ENCODE peak calls at places on chromosome 15, in seven cellular contexts. One of them, this sample, is unnamed. For H3K4me1, the result is how much of the 10 kb centered on the place peaks cover.

GRCh38 chr15:69469467-69470191 is 17.0 kb downstream of the RPLP1 start:
- DNase-seq in heart right ventricle: no peak
- DNase-seq in MM.1S: no peak
- DNase-seq in tibial artery: peak
- DNase-seq in right lobe of liver: no peak
- DNase-seq in astrocyte: peak
- DNase-seq in heart left ventricle: no peak
- DNase-seq in this sample: no peak

GRCh38 chr15:93081399-93081798 is 7.6 kb downstream of the RGMA start:
- DNase-seq in tibial artery: peak
- DNase-seq in MM.1S: no peak
- DNase-seq in right lobe of liver: no peak
- DNase-seq in heart left ventricle: no peak
- DNase-seq in astrocyte: no peak
- DNase-seq in heart right ventricle: no peak
- DNase-seq in this sample: no peak

GRCh38 chr15:28886431-28887343 is 913 bp downstream of the APBA2 start:
- DNase-seq in MM.1S: no peak
- DNase-seq in heart left ventricle: no peak
- DNase-seq in tibial artery: no peak
- DNase-seq in right lobe of liver: peak
- DNase-seq in heart right ventricle: no peak
- DNase-seq in astrocyte: no peak
- DNase-seq in this sample: no peak

GRCh38 chr15:30885814-30886213 is 17.9 kb upstream of the FAN1 start:
- DNase-seq in right lobe of liver: no peak
- DNase-seq in heart right ventricle: no peak
- DNase-seq in heart left ventricle: no peak
- DNase-seq in tibial artery: no peak
- DNase-seq in astrocyte: no peak
- DNase-seq in MM.1S: no peak
- DNase-seq in this sample: no peak

GRCh38 chr15:82126346-82126745 is 80.5 kb upstream of the MEX3B start:
- DNase-seq in heart right ventricle: no peak
- DNase-seq in right lobe of liver: no peak
- DNase-seq in heart left ventricle: no peak
- DNase-seq in MM.1S: no peak
- DNase-seq in tibial artery: no peak
- DNase-seq in astrocyte: no peak
- DNase-seq in this sample: no peak

GRCh38 chr15:64747578-64747977 is 27.8 kb downstream of the RBPMS2 start:
- DNase-seq in heart right ventricle: no peak
- DNase-seq in astrocyte: no peak
- DNase-seq in MM.1S: no peak
- DNase-seq in heart left ventricle: no peak
- DNase-seq in tibial artery: no peak
- DNase-seq in right lobe of liver: no peak
- DNase-seq in this sample: no peak

GRCh38 chr15:92801412-92801773 is 98.7 kb upstream of the CHD2 start:
- DNase-seq in astrocyte: peak
- DNase-seq in right lobe of liver: no peak
- DNase-seq in MM.1S: no peak
- DNase-seq in tibial artery: no peak
- DNase-seq in heart left ventricle: no peak
- DNase-seq in heart right ventricle: no peak
- DNase-seq in this sample: no peak

GRCh38 chr15:40016224-40016865 is 22.6 kb downstream of the SRP14 start:
- DNase-seq in right lobe of liver: no peak
- DNase-seq in tibial artery: no peak
- DNase-seq in heart left ventricle: no peak
- DNase-seq in MM.1S: no peak
- DNase-seq in heart right ventricle: no peak
- DNase-seq in astrocyte: peak
- DNase-seq in this sample: no peak

GRCh38 chr15:67109141-67110034 is 44.0 kb downstream of the SMAD3 start:
- DNase-seq in right lobe of liver: peak
- DNase-seq in astrocyte: peak
- DNase-seq in MM.1S: no peak
- DNase-seq in heart left ventricle: peak
- DNase-seq in heart right ventricle: peak
- DNase-seq in tibial artery: peak
- DNase-seq in this sample: no peak

GRCh38 chr15:64453689-64454037 is 6.7 kb upstream of the ZNF609 start:
- DNase-seq in astrocyte: no peak
- DNase-seq in tibial artery: no peak
- DNase-seq in MM.1S: no peak
- DNase-seq in right lobe of liver: no peak
- DNase-seq in heart left ventricle: no peak
- DNase-seq in heart right ventricle: no peak
- DNase-seq in this sample: no peak

GRCh38 chr15:67878647-67879293 is 38.9 kb upstream of the RNU6-1 start:
- DNase-seq in tibial artery: no peak
- DNase-seq in right lobe of liver: no peak
- DNase-seq in MM.1S: no peak
- DNase-seq in heart left ventricle: no peak
- DNase-seq in heart right ventricle: no peak
- DNase-seq in astrocyte: no peak
- DNase-seq in this sample: peak

GRCh38 chr15:83504365-83504764 is 57.2 kb downstream of the SH3GL3 start:
- DNase-seq in right lobe of liver: no peak
- DNase-seq in tibial artery: no peak
- DNase-seq in MM.1S: no peak
- DNase-seq in heart right ventricle: no peak
- DNase-seq in heart left ventricle: no peak
- DNase-seq in astrocyte: no peak
- DNase-seq in this sample: no peak

GRCh38 chr15:82047493-82048446 is 2.0 kb upstream of the MEX3B start:
- DNase-seq in heart right ventricle: no peak
- DNase-seq in astrocyte: peak
- DNase-seq in tibial artery: no peak
- DNase-seq in MM.1S: no peak
- DNase-seq in right lobe of liver: no peak
- DNase-seq in heart left ventricle: no peak
- DNase-seq in this sample: no peak

GRCh38 chr15:74179101-74179841 is 5.8 kb downstream of the ISLR start:
- DNase-seq in heart left ventricle: peak
- DNase-seq in MM.1S: no peak
- DNase-seq in right lobe of liver: no peak
- DNase-seq in heart right ventricle: peak
- DNase-seq in tibial artery: peak
- DNase-seq in astrocyte: peak
- DNase-seq in this sample: no peak

GRCh38 chr15:63436872-63437375 is 55.3 kb upstream of the CA12 start:
- DNase-seq in heart right ventricle: peak
- DNase-seq in astrocyte: peak
- DNase-seq in heart left ventricle: peak
- DNase-seq in tibial artery: peak
- DNase-seq in MM.1S: peak
- DNase-seq in right lobe of liver: peak
- DNase-seq in this sample: peak

GRCh38 chr15:32844118-32844711 is 126.4 kb downstream of the GREM1 start:
- DNase-seq in astrocyte: no peak
- DNase-seq in MM.1S: peak
- DNase-seq in right lobe of liver: no peak
- DNase-seq in heart right ventricle: no peak
- DNase-seq in heart left ventricle: no peak
- DNase-seq in tibial artery: no peak
- DNase-seq in this sample: no peak

GRCh38 chr15:33215941-33216872 is 21.7 kb upstream of the FMN1 start:
- DNase-seq in heart left ventricle: no peak
- DNase-seq in astrocyte: no peak
- DNase-seq in tibial artery: no peak
- DNase-seq in MM.1S: peak
- DNase-seq in heart right ventricle: no peak
- DNase-seq in right lobe of liver: no peak
- DNase-seq in this sample: peak

GRCh38 chr15:79092382-79092781 is 1.8 kb upstream of the RASGRF1 start:
- DNase-seq in right lobe of liver: no peak
- DNase-seq in astrocyte: no peak
- DNase-seq in heart left ventricle: no peak
- DNase-seq in tibial artery: no peak
- DNase-seq in heart right ventricle: no peak
- DNase-seq in MM.1S: no peak
- DNase-seq in this sample: no peak

GRCh38 chr15:75694241-75695182 is 18.1 kb downstream of the CSPG4 start:
- DNase-seq in tibial artery: peak
- DNase-seq in astrocyte: peak
- DNase-seq in heart left ventricle: peak
- DNase-seq in right lobe of liver: peak
- DNase-seq in MM.1S: no peak
- DNase-seq in heart right ventricle: peak
- DNase-seq in this sample: peak

GRCh38 chr15:80351211-80351610 is 53.0 kb upstream of the ARNT2 start:
- DNase-seq in MM.1S: no peak
- DNase-seq in heart left ventricle: no peak
- DNase-seq in tibial artery: no peak
- DNase-seq in astrocyte: no peak
- DNase-seq in heart right ventricle: no peak
- DNase-seq in right lobe of liver: no peak
- DNase-seq in this sample: no peak

GRCh38 chr15:68252925-68253534 is 23.5 kb upstream of the CLN6 start:
- DNase-seq in MM.1S: peak
- DNase-seq in heart left ventricle: no peak
- DNase-seq in right lobe of liver: no peak
- DNase-seq in heart right ventricle: no peak
- DNase-seq in tibial artery: no peak
- DNase-seq in astrocyte: peak
- DNase-seq in this sample: no peak

GRCh38 chr15:77495806-77496589 is 75.3 kb downstream of the HMG20A start:
- DNase-seq in MM.1S: no peak
- DNase-seq in astrocyte: no peak
- DNase-seq in right lobe of liver: no peak
- DNase-seq in heart left ventricle: peak
- DNase-seq in heart right ventricle: no peak
- DNase-seq in tibial artery: peak
- DNase-seq in this sample: no peak

GRCh38 chr15:83205725-83206324 is 1.8 kb downstream of the HDGFL3 start:
- DNase-seq in tibial artery: no peak
- DNase-seq in heart left ventricle: no peak
- DNase-seq in MM.1S: no peak
- DNase-seq in heart right ventricle: no peak
- DNase-seq in right lobe of liver: no peak
- DNase-seq in astrocyte: peak
- DNase-seq in this sample: no peak

GRCh38 chr15:90598053-90598577 is 68.4 kb downstream of the CRTC3 start:
- DNase-seq in MM.1S: no peak
- DNase-seq in astrocyte: no peak
- DNase-seq in heart left ventricle: peak
- DNase-seq in heart right ventricle: peak
- DNase-seq in tibial artery: peak
- DNase-seq in right lobe of liver: peak
- DNase-seq in this sample: no peak
- H3K4me1 ChIP-seq in MM.1S: under half
- H3K4me1 ChIP-seq in astrocyte: under half
- H3K4me1 ChIP-seq in heart left ventricle: under half
- H3K4me1 ChIP-seq in heart right ventricle: under half
- H3K4me1 ChIP-seq in tibial artery: half or more
- H3K4me1 ChIP-seq in right lobe of liver: under half
- H3K4me1 ChIP-seq in this sample: under half

DNA sequence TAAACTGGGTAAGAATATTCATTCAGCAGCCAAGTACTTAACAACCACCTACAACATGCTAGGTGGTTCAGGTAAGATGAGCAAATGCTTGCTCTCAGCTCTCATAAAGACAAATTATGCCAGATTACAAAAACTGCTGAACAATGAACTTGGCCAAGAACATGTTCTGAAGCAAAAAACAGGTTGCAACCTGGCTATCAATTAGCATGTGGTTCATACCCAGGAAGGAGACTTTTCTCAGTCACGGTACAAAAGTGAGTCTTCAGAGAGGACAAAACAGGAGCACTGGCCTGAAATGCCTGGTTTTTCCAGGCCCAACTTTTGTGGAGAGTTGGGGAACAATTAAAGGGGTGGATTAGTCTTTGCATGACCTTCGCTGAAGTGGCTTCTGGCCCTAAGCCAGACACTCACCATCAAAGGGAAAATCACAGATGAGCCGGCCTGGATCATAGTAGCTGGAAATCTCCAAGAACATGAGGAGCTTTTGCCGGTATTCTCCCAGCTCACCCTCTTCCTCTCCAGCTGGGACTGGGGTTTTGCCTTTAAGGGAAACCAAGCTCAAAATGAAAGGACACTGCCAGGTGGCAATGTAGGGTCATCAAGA is 7.6 kb upstream of the PLA2G4F start:
- DNase-seq in heart left ventricle: no peak
- DNase-seq in right lobe of liver: no peak
- DNase-seq in MM.1S: no peak
- DNase-seq in heart right ventricle: no peak
- DNase-seq in tibial artery: peak
- DNase-seq in astrocyte: no peak
- DNase-seq in this sample: no peak
- H3K27ac ChIP-seq in heart left ventricle: no peak
- H3K27ac ChIP-seq in right lobe of liver: no peak
- H3K27ac ChIP-seq in MM.1S: no peak
- H3K27ac ChIP-seq in heart right ventricle: no peak
- H3K27ac ChIP-seq in tibial artery: no peak
- H3K27ac ChIP-seq in astrocyte: no peak
- H3K27ac ChIP-seq in this sample: no peak

DNA sequence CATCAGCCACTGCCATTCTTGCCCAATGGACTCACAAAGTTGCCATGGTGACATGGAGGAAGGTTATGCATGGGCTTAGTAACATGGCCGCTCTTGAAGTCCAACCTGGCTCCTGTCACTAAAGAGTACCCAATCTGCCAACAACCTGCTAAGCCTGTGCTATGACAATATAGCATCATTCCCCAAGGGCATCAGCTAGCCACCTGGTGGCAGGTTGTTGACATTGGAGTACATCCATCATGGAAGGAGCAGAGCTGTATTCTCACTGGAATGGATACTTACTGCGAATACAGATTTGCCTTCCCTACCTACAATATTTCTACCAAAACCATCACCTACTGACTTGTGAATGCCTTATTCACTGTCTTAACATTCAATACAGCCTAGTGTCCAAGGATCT is 138.9 kb upstream of the RORA start:
- DNase-seq in tibial artery: no peak
- DNase-seq in MM.1S: no peak
- DNase-seq in right lobe of liver: no peak
- DNase-seq in heart left ventricle: no peak
- DNase-seq in heart right ventricle: no peak
- DNase-seq in astrocyte: no peak
- DNase-seq in this sample: no peak
- TF ChIP-seq CTCF in tibial artery: no peak
- TF ChIP-seq CTCF in MM.1S: no peak
- TF ChIP-seq CTCF in right lobe of liver: peak
- TF ChIP-seq CTCF in heart left ventricle: no peak
- TF ChIP-seq CTCF in heart right ventricle: no peak
- TF ChIP-seq CTCF in astrocyte: no peak
- TF ChIP-seq CTCF in this sample: no peak

GRCh38 chr15:52280326-52281084 is 15.1 kb downstream of the MYO5C start:
- DNase-seq in tibial artery: no peak
- DNase-seq in heart left ventricle: no peak
- DNase-seq in heart right ventricle: no peak
- DNase-seq in astrocyte: no peak
- DNase-seq in MM.1S: no peak
- DNase-seq in right lobe of liver: no peak
- DNase-seq in this sample: no peak
- H3K4me1 ChIP-seq in tibial artery: under half
- H3K4me1 ChIP-seq in heart left ventricle: under half
- H3K4me1 ChIP-seq in heart right ventricle: under half
- H3K4me1 ChIP-seq in astrocyte: under half
- H3K4me1 ChIP-seq in MM.1S: under half
- H3K4me1 ChIP-seq in right lobe of liver: under half
- H3K4me1 ChIP-seq in this sample: under half

This sample was measured in esophagus muscularis mucosa.